ENCODE peak calls at places on chromosomes 4 and X, in seven cellular contexts. L, F, K, M, E, Q and C are unnamed samples.
A peak's percentile ranks its signal among the peaks of the same experiment; 100 is the strongest.

GRCh38 chr4:147829401-147830101 is 97.7 kb downstream of the ARHGAP10 start:
- DNase-seq in L (no peak), F (no peak), K (peak; percentile 9), M (no peak), E (no peak), Q (no peak), C (peak; percentile 68)

GRCh38 chr4:186724861-186725419 is 1.3 kb upstream of the FAT1 start:
- DNase-seq in L (no peak), F (peak; percentile 64), K (peak; percentile 23), M (peak; percentile 76), E (no peak), Q (peak; percentile 62), C (no peak)

GRCh38 chr4:72302981-72303704 is 265.9 kb downstream of the ADAMTS3 start:
- DNase-seq in L (no peak), F (peak; percentile 82), K (peak; percentile 70), M (peak; percentile 39), E (peak; percentile 39), Q (peak; percentile 54), C (peak; percentile 18)

GRCh38 chr4:94758141-94758699 is 465 bp downstream of the BMPR1B start:
- DNase-seq in L (peak; percentile 61), F (peak; percentile 57), K (no peak), M (no peak), E (no peak), Q (peak; percentile 71), C (peak; percentile 25)

GRCh38 chr4:17490575-17491059 is 21.3 kb downstream of the QDPR start:
- DNase-seq in L (no peak), F (peak; percentile 68), K (no peak), M (no peak), E (no peak), Q (peak; percentile 80), C (no peak)

GRCh38 chr4:134126161-134126560 is 75.4 kb downstream of the PABPC4L start:
- DNase-seq in L (no peak), F (no peak), K (no peak), M (no peak), E (no peak), Q (no peak), C (no peak)

GRCh38 chr4:186606593-186606992 is 51.2 kb upstream of the MTNR1A start:
- DNase-seq in L (no peak), F (peak; percentile 64), K (no peak), M (peak; percentile 39), E (peak; percentile 19), Q (no peak), C (no peak)

GRCh38 chr4:105186701-105187158 is 40.1 kb downstream of the TET2 start:
- DNase-seq in L (no peak), F (no peak), K (no peak), M (no peak), E (no peak), Q (no peak), C (no peak)

GRCh38 chrX:39874202-39874816 is 223.4 kb downstream of the BCOR start:
- DNase-seq in L (no peak), F (no peak), K (no peak), M (no peak), E (no peak), Q (no peak), C (no peak)

GRCh38 chr4:23904639-23905061 is 14.8 kb upstream of the PPARGC1A start:
- DNase-seq in L (no peak), F (no peak), K (no peak), M (no peak), E (no peak), Q (peak; percentile 68), C (no peak)

GRCh38 chr4:35087216-35087615 is 1157.1 kb downstream of the ARAP2 start:
- DNase-seq in L (no peak), F (no peak), K (no peak), M (no peak), E (no peak), Q (peak; percentile 53), C (no peak)

GRCh38 chrX:30905325-30905724 is 16.3 kb upstream of the TAB3 start:
- DNase-seq in L (no peak), F (no peak), K (no peak), M (no peak), E (no peak), Q (no peak), C (no peak)

GRCh38 chr4:82705169-82705568 is 93.4 kb downstream of the SCD5 start:
- DNase-seq in L (no peak), F (no peak), K (no peak), M (no peak), E (no peak), Q (no peak), C (no peak)

GRCh38 chr4:101793397-101793796 is 2.9 kb downstream of the BANK1 start:
- DNase-seq in L (no peak), F (no peak), K (no peak), M (no peak), E (no peak), Q (no peak), C (no peak)

GRCh38 chr4:168717852-168718251 is 221.0 kb downstream of the PALLD start:
- DNase-seq in L (no peak), F (no peak), K (peak; percentile 67), M (peak; percentile 80), E (no peak), Q (no peak), C (no peak)

GRCh38 chr4:155638195-155638960 is 28.3 kb upstream of the GUCY1A1 start:
- DNase-seq in L (no peak), F (no peak), K (no peak), M (no peak), E (no peak), Q (no peak), C (no peak)

GRCh38 chr4:7739077-7739917 is 200.4 kb downstream of the AFAP1 start:
- DNase-seq in L (peak; percentile 59), F (no peak), K (no peak), M (no peak), E (no peak), Q (no peak), C (no peak)

GRCh38 chrX:77003956-77004355 is 443.2 kb upstream of the FGF16 start:
- DNase-seq in L (no peak), F (no peak), K (no peak), M (no peak), E (no peak), Q (no peak), C (no peak)

GRCh38 chrX:31706456-31706855 is 634.6 kb upstream of the FTHL17 start:
- DNase-seq in L (no peak), F (no peak), K (no peak), M (no peak), E (no peak), Q (no peak), C (no peak)

GRCh38 chr4:107292979-107293378 is 256.9 kb upstream of the DKK2 start:
- DNase-seq in L (no peak), F (no peak), K (no peak), M (no peak), E (no peak), Q (no peak), C (no peak)

GRCh38 chr4:68861057-68861456 is 45.3 kb downstream of the UGT2B10 start:
- DNase-seq in L (no peak), F (no peak), K (no peak), M (no peak), E (no peak), Q (no peak), C (no peak)

GRCh38 chr4:7806724-7807123 is 132.9 kb downstream of the AFAP1 start:
- DNase-seq in L (no peak), F (no peak), K (no peak), M (no peak), E (no peak), Q (no peak), C (no peak)

GRCh38 chrX:17613979-17614572 is 123.2 kb upstream of the SCML1 start:
- DNase-seq in L (no peak), F (peak; percentile 79), K (peak; percentile 37), M (no peak), E (no peak), Q (peak; percentile 64), C (no peak)

GRCh38 chr4:158172558-158173258 is at the start of gene GASK1B:
- DNase-seq in L (no peak), F (peak; percentile 47), K (peak; percentile 64), M (peak; percentile 82), E (peak; percentile 68), Q (peak; percentile 67), C (peak; percentile 38)

GRCh38 chr4:185504098-185505047 is 30.9 kb downstream of the PDLIM3 start:
- DNase-seq in L (peak; percentile 87), F (peak; percentile 18), K (no peak), M (peak; percentile 42), E (peak; percentile 39), Q (peak; percentile 86), C (peak; percentile 57)

GRCh38 chr4:125283702-125284279 is 31.0 kb upstream of the FAT4 start:
- DNase-seq in L (no peak), F (no peak), K (peak; percentile 11), M (peak; percentile 20), E (no peak), Q (peak; percentile 44), C (no peak)

GRCh38 chrX:130401415-130402210 is at the start of gene RBMX2:
- DNase-seq in L (peak; percentile 84), F (peak; percentile 94), K (peak; percentile 85), M (peak; percentile 40), E (peak; percentile 76), Q (peak; percentile 85), C (peak; percentile 74)

GRCh38 chr4:153541426-153542096 is 75.4 kb downstream of the TMEM131L start:
- DNase-seq in L (no peak), F (no peak), K (no peak), M (no peak), E (no peak), Q (no peak), C (no peak)

GRCh38 chrX:138995458-138995857 is 283.9 kb upstream of the FGF13 start:
- DNase-seq in L (no peak), F (no peak), K (no peak), M (no peak), E (no peak), Q (no peak), C (no peak)